ENCODE peak calls at places on chromosomes 12 and 14, in six cellular contexts. Y is uterus, C is AG09309, W is lower lobe of right lung, S is A549, Q is PC-3. A is an unnamed sample.

GRCh38 chr14:80275208-80275850 is 64.0 kb upstream of the DIO2 start:
- DNase-seq in Y (no peak), W (no peak), Q (no peak), C (peak; percentile 17), S (no peak), A (peak; percentile 63)

GRCh38 chr14:64725879-64726584 is 21.8 kb downstream of the PLEKHG3 start:
- DNase-seq in Y (no peak), C (no peak), Q (no peak), W (no peak), S (no peak), A (no peak)

GRCh38 chr14:65847065-65847847 is 434.7 kb downstream of the FUT8 start:
- DNase-seq in C (no peak), W (no peak), Y (no peak), Q (no peak), S (no peak), A (no peak)

GRCh38 chr14:81946808-81947798 is 413.4 kb upstream of the SEL1L start:
- DNase-seq in S (no peak), Y (no peak), Q (no peak), C (no peak), W (no peak), A (no peak)

GRCh38 chr12:131933387-131933786 is 4.3 kb downstream of the PUS1 start:
- DNase-seq in S (no peak), C (no peak), W (no peak), Y (no peak), Q (no peak), A (no peak)

GRCh38 chr12:3560295-3560620 is 69.3 kb downstream of the PRMT8 start:
- DNase-seq in C (no peak), W (no peak), Y (no peak), S (no peak), Q (no peak), A (no peak)

GRCh38 chr12:106144847-106145246 is 6.1 kb upstream of the NUAK1 start:
- DNase-seq in S (no peak), Y (no peak), W (no peak), Q (no peak), C (no peak), A (no peak)

GRCh38 chr14:71070169-71070568 is 162.9 kb downstream of the PCNX1 start:
- DNase-seq in C (no peak), Q (peak; percentile 67), S (peak; percentile 16), Y (no peak), W (no peak), A (no peak)

GRCh38 chr14:54329082-54329695 is 67.6 kb upstream of the CDKN3 start:
- DNase-seq in Y (peak; percentile 20), W (no peak), C (peak; percentile 42), S (peak; percentile 70), Q (peak; percentile 96), A (peak; percentile 78)

GRCh38 chr12:65742481-65742971 is 81.8 kb upstream of the HMGA2 start:
- DNase-seq in Q (no peak), S (no peak), W (no peak), Y (no peak), C (no peak), A (peak; percentile 56)

GRCh38 chr14:34711808-34712712 is 2.3 kb downstream of the CFL2 start:
- DNase-seq in S (no peak), W (no peak), Q (no peak), C (no peak), Y (no peak), A (peak; percentile 33)

GRCh38 chr14:75685910-75686309 is 24.9 kb downstream of the TTLL5 start:
- DNase-seq in Y (no peak), W (no peak), Q (no peak), S (no peak), C (no peak), A (no peak)
- H3K4me3 ChIP-seq in Y (no peak overlapping the region), W (no peak overlapping the region), Q (no peak overlapping the region), S (no peak overlapping the region), C (no peak overlapping the region), A (no peak overlapping the region)

GRCh38 chr12:46266869-46267617 is 1.8 kb downstream of the SLC38A1 start:
- DNase-seq in W (peak; percentile 76), Y (peak; percentile 51), C (no peak), Q (peak; percentile 48), S (peak; percentile 64), A (peak; percentile 57)
- TF ChIP-seq CTCF in W (no peak), Y (no peak), C (no peak), Q (no peak), S (no peak), A (no peak)

GRCh38 chr12:2287151-2287550 is 234.4 kb downstream of the CACNA1C start:
- DNase-seq in Q (no peak), S (no peak), W (no peak), Y (no peak), C (no peak), A (no peak)

GRCh38 chr12:2287589-2287988 is 234.8 kb downstream of the CACNA1C start:
- DNase-seq in Y (no peak), W (no peak), Q (no peak), C (no peak), S (no peak), A (no peak)

GRCh38 chr12:2288875-2289274 is 236.1 kb downstream of the CACNA1C start:
- DNase-seq in Q (no peak), W (no peak), S (no peak), Y (no peak), C (no peak), A (no peak)

GRCh38 chr12:2288471-2288870 is 235.7 kb downstream of the CACNA1C start:
- DNase-seq in Q (no peak), C (no peak), Y (no peak), W (no peak), S (no peak), A (no peak)

GRCh38 chr12:2288001-2288400 is 235.2 kb downstream of the CACNA1C start:
- DNase-seq in C (no peak), W (no peak), S (no peak), Y (no peak), Q (no peak), A (peak; percentile 62)
- H3K4me3 ChIP-seq in C (no peak overlapping the region), W (no peak overlapping the region), S (no peak overlapping the region), Y (no peak overlapping the region), Q (no peak overlapping the region), A (no peak overlapping the region)

GRCh38 chr12:818733-819132 is 66.4 kb downstream of the WNK1 start:
- DNase-seq in W (no peak), Q (peak; percentile 44), C (no peak), Y (no peak), S (peak; percentile 19), A (no peak)
- TF ChIP-seq CTCF in W (no peak), Q (peak; percentile 30), C (no peak), Y (no peak), S (no peak), A (peak; percentile 16)

GRCh38 chr14:57392830-57393229 is 2.4 kb downstream of the NAA30 start:
- DNase-seq in C (no peak), Q (no peak), W (no peak), Y (no peak), S (no peak), A (no peak)
- H3K4me3 ChIP-seq in C (no peak overlapping the region), Q (peak overlapping the region; percentile 77), W (peak overlapping the region; percentile 90), Y (no peak overlapping the region), S (no peak overlapping the region), A (no peak overlapping the region)

DNA sequence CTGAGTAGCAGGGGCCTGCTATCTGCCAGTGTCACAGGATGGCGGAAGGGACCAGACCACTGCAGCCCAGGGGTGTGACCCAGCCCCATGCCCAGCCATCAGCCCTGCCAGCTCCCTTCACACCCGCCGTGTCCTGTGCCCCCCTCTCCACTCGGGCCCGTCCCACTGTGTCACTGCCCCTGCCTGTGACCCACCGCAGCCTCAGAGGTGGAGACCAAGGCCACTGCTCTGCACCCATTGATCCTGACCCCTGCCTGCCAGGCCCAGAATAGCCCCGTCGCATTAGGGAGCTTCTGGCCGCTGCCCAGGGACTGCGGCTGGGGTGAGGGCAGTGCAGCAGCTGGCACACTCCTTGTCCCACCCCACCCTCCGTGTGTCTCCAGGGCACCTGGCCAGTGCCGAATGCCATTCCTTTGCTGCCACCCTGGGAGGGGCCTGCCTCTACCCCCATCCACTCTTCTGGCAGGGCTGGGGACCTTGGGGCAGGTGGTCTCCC is 2.1 kb upstream of the CRIP2 start:
- DNase-seq in Q (peak; percentile 4), Y (no peak), C (no peak), S (no peak), W (peak; percentile 66), A (no peak)
- TF ChIP-seq CTCF in Q (no peak), Y (no peak), C (no peak), S (no peak), W (no peak), A (no peak)

GRCh38 chr14:69592923-69593677 is 18.3 kb upstream of the SUSD6 start:
- DNase-seq in W (no peak), C (peak; percentile 42), S (no peak), Y (peak; percentile 50), Q (no peak), A (peak; percentile 90)
- H3K4me3 ChIP-seq in W (no peak overlapping the region), C (no peak overlapping the region), S (no peak overlapping the region), Y (peak overlapping the region; percentile 5), Q (no peak overlapping the region), A (peak overlapping the region; percentile 5)

DNA sequence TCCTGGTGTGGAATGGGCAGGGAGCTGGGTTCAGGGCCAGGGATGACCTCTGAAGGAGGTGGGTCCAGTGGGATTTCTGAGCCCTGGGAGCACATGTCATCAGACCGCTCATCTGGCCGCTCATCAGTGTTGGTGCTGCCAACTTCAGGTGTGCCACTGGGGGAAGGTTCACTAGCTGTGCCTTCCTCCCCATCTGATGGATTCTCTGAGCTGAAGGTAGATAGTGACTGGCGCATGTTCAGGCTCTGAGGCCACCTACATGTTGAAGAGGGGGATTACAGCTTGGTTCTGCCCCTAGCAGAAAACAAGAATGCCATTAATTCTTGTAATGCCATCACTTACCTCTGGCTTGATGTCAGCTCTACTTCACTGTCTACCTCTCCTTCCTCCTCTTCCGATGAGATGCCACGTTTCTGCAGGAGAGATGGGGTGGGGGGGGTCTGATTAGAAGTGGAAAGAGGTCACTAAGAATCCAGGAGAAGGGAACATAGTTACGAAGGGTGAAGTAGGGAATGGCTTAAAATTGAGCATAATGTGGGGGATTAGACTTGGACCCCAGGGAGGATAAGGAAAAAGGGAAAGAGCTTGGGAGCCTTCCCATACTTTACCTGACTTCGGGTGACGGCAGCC is 17.2 kb downstream of the MAP3K12 start:
- DNase-seq in S (peak; percentile 62), Q (peak; percentile 36), Y (no peak), C (no peak), W (no peak), A (no peak)
- TF ChIP-seq CTCF in S (peak; percentile 4), Q (peak; percentile 33), Y (no peak), C (no peak), W (no peak), A (peak; percentile 23)

GRCh38 chr12:114691810-114692557 is 8.0 kb upstream of the TBX3 start:
- DNase-seq in S (no peak), W (no peak), C (no peak), Q (peak; percentile 53), Y (no peak), A (no peak)
- H3K4me3 ChIP-seq in S (no peak overlapping the region), W (peak overlapping the region; percentile 52), C (peak overlapping the region; percentile 65), Q (peak overlapping the region; percentile 81), Y (peak overlapping the region; percentile 40), A (peak overlapping the region; percentile 57)